ENCODE peak calls at places on chromosome 15, in four cellular contexts. Z is fibroblast of the aortic adventitia, F is bronchial epithelial cell, B is right atrium auricular region. U is an unnamed sample.

GRCh38 chr15:75049392-75049791 is 26.0 kb downstream of the PPCDC start:
- DNase-seq in Z (peak), F (no peak), B (no peak), U (no peak)

GRCh38 chr15:76393614-76394013 is 57.0 kb downstream of the ISL2 start:
- DNase-seq in Z (peak), F (peak), B (no peak), U (no peak)

GRCh38 chr15:54150255-54150654 is 172.0 kb downstream of the UNC13C start:
- DNase-seq in Z (peak), F (peak), B (no peak), U (no peak)

GRCh38 chr15:56837281-56837680 is 81.2 kb upstream of the TCF12 start:
- DNase-seq in Z (peak), F (peak), B (no peak), U (no peak)

GRCh38 chr15:29099131-29099880 is 170.3 kb downstream of the NSMCE3 start:
- DNase-seq in Z (no peak), F (no peak), B (no peak), U (no peak)

GRCh38 chr15:48641416-48641815 is 4.1 kb downstream of the FBN1 start:
- DNase-seq in Z (peak), F (peak), B (no peak), U (no peak)

GRCh38 chr15:100249096-100249815 is 92.5 kb downstream of the ADAMTS17 start:
- DNase-seq in Z (no peak), F (no peak), B (no peak), U (no peak)

GRCh38 chr15:33584797-33585196 is 274.0 kb downstream of the RYR3 start:
- DNase-seq in Z (peak), F (peak), B (no peak), U (no peak)

GRCh38 chr15:88089019-88089603 is 167.4 kb downstream of the NTRK3 start:
- DNase-seq in Z (peak), F (peak), B (no peak), U (no peak)

GRCh38 chr15:34953851-34954250 is 15.7 kb downstream of the AQR start:
- DNase-seq in Z (no peak), F (no peak), B (no peak), U (no peak)

GRCh38 chr15:58228708-58229107 is 90.5 kb downstream of the AQP9 start:
- DNase-seq in Z (peak), F (no peak), B (no peak), U (no peak)

GRCh38 chr15:58355352-58355964 is 76.3 kb upstream of the LIPC start:
- DNase-seq in Z (no peak), F (no peak), B (no peak), U (no peak)

GRCh38 chr15:57921371-57921770 is 144.1 kb downstream of the ALDH1A2 start:
- DNase-seq in Z (no peak), F (peak), B (no peak), U (no peak)

GRCh38 chr15:74635228-74635627 is 19.6 kb downstream of the CLK3 start:
- DNase-seq in Z (peak), F (peak), B (no peak), U (peak)

GRCh38 chr15:78933187-78934062 is 11.4 kb downstream of the CTSH start:
- DNase-seq in Z (no peak), F (no peak), B (no peak), U (no peak)

GRCh38 chr15:75720787-75721461 is 8.3 kb upstream of the CSPG4 start:
- DNase-seq in Z (no peak), F (peak), B (no peak), U (peak)

GRCh38 chr15:55894406-55894965 is 98.9 kb downstream of the NEDD4 start:
- DNase-seq in Z (no peak), F (no peak), B (no peak), U (peak)

GRCh38 chr15:53611145-53611920 is 148.1 kb downstream of the WDR72 start:
- DNase-seq in Z (no peak), F (peak), B (no peak), U (no peak)

GRCh38 chr15:101266787-101267186 is 10.5 kb downstream of the SELENOS start:
- DNase-seq in Z (no peak), F (no peak), B (no peak), U (no peak)

GRCh38 chr15:53978248-53978906 is at the start of gene UNC13C:
- DNase-seq in Z (peak), F (peak), B (no peak), U (no peak)

GRCh38 chr15:35932541-35932940 is 386.6 kb upstream of the DPH6 start:
- DNase-seq in Z (no peak), F (no peak), B (no peak), U (no peak)

GRCh38 chr15:62254137-62254934 is 89.3 kb upstream of the C2CD4B start:
- DNase-seq in Z (peak), F (peak), B (peak), U (peak)

GRCh38 chr15:57589276-57590073 is 2.2 kb upstream of the MYZAP start:
- DNase-seq in Z (no peak), F (no peak), B (peak), U (no peak)

GRCh38 chr15:89016549-89017041 is 71.7 kb upstream of the ABHD2 start:
- DNase-seq in Z (peak), F (peak), B (no peak), U (no peak)

GRCh38 chr15:86915811-86916331 is 836.2 kb downstream of the AGBL1 start:
- DNase-seq in Z (peak), F (peak), B (no peak), U (no peak)

GRCh38 chr15:66703540-66703941 is 1.5 kb downstream of the SMAD6 start:
- DNase-seq in Z (no peak), F (no peak), B (no peak), U (peak)

GRCh38 chr15:45642203-45642932 is 7.5 kb downstream of the SQOR start:
- DNase-seq in Z (peak), F (peak), B (no peak), U (no peak)

GRCh38 chr15:62742409-62743171 is 300.0 kb upstream of the TPM1 start:
- DNase-seq in Z (peak), F (peak), B (peak), U (peak)

GRCh38 chr15:98648654-98649537 is 557 bp downstream of the IGF1R start:
- DNase-seq in Z (peak), F (no peak), B (no peak), U (peak)

GRCh38 chr15:90004671-90005070 is 3.5 kb downstream of the ZNF710 start:
- DNase-seq in Z (peak), F (peak), B (peak), U (no peak)

GRCh38 chr15:56234804-56235203 is 8.9 kb downstream of the RFX7 start:
- DNase-seq in Z (peak), F (no peak), B (no peak), U (no peak)

GRCh38 chr15:98649996-98650870 is 1.9 kb downstream of the IGF1R start:
- DNase-seq in Z (peak), F (no peak), B (peak), U (no peak)

GRCh38 chr15:100264994-100265640 is 76.7 kb downstream of the ADAMTS17 start:
- DNase-seq in Z (no peak), F (no peak), B (peak), U (no peak)

GRCh38 chr15:70775160-70775559 is 11.8 kb upstream of the UACA start:
- DNase-seq in Z (peak), F (peak), B (no peak), U (no peak)

GRCh38 chr15:65641723-65642475 is 20.2 kb downstream of the SLC24A1 start:
- DNase-seq in Z (no peak), F (no peak), B (no peak), U (no peak)
- TF ChIP-seq CTCF in Z (no peak), F (no peak), B (no peak), U (no peak)

DNA sequence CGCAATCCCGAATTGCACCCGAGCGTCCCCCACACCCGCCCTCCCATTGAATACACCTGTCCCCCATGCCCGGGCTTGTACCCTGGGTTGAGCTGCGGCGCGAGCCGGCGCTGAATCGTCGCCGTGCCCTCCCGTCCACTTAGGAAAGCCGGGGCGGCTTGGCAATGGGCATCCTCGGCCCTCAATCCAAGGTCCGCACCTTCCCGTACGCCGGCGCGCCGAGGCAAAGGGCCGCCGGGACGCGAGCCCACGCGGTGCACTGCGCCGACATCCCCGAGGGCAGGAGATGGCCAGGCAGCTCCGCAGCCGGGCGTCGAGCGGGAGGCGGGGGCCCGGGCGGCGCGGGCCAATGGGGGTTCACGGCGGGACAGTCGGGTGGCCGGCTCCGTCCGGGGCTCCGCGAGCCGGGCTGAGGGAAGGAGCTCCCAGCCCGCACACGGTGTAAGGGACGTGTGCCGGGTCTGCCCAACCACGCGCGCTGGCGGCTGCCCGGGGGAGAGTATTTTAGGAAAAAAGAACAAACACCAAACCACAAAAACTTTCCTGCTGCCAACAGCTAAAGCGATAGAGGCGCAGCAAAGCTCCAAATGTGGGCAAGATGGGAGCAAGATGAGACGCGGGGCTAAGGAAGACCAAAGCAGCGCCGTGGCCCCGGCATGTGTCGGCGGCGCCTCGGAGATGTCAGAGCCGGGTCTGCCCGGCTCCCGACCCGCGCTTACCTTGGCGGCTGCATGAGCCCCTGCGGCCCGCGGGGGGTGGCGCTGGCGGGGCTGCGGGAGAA is 621 bp downstream of the RGMA start:
- DNase-seq in Z (peak), F (no peak), B (no peak), U (peak)
- TF ChIP-seq CTCF in Z (no peak), F (no peak), B (no peak), U (no peak)

DNA sequence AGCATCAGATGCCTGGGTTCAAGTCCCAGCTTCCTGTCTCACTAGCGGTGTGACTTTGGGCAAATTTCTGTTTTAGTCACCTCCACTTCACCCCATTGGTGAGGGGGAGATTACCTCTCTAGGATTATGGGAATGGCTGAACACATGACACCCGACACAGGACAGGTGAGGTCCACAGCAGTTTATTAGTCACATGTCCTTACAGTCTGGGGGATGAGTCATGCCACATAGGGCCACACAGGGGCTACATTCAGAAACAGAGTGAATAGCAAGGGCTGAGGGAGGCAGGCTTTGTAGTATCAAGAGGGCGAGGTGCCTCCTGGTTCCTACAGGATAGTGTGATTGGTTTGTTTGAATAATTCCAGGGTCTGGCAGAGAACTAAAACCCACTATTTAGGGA is 15.2 kb upstream of the ITGA11 start:
- DNase-seq in Z (no peak), F (peak), B (peak), U (no peak)
- TF ChIP-seq CTCF in Z (no peak), F (no peak), B (no peak), U (no peak)

GRCh38 chr15:43511012-43511885 is 6.2 kb upstream of the MAP1A start:
- DNase-seq in Z (peak), F (no peak), B (peak), U (no peak)
- TF ChIP-seq CTCF in Z (peak), F (no peak), B (no peak), U (peak)

GRCh38 chr15:40405501-40406381 is at the start of gene IVD:
- DNase-seq in Z (peak), F (peak), B (peak), U (peak)

GRCh38 chr15:40412095-40412759 is 6.6 kb downstream of the IVD start:
- DNase-seq in Z (no peak), F (no peak), B (no peak), U (no peak)

GRCh38 chr15:40410476-40410875 is 4.9 kb downstream of the IVD start:
- DNase-seq in Z (no peak), F (no peak), B (no peak), U (no peak)

GRCh38 chr15:40407343-40407990 is 1.9 kb downstream of the IVD start:
- DNase-seq in Z (no peak), F (no peak), B (no peak), U (peak)

GRCh38 chr15:40409366-40409765 is 3.8 kb downstream of the IVD start:
- DNase-seq in Z (no peak), F (no peak), B (no peak), U (peak)
- TF ChIP-seq CTCF in Z (no peak), F (no peak), B (no peak), U (no peak)

DNA sequence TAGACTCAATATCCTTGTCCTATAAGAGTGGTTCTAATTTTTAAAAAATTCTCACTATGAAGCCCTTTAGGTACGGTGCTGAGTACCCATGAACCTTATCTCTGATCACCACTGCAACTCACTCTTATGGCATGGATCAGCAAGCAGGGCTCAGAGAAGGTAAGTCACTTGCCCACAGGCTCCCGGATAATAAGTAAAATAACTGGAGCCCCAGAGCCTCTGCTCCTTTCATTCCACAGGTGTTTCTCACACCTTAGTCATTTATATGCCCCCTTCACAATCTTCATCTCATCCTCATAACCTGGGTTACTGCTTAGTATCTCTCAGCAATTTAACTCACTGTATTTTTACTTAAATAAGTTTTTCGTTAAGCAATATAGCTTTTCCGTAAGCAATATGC is 28.4 kb upstream of the AKAP13 start:
- DNase-seq in Z (no peak), F (peak), B (no peak), U (no peak)
- TF ChIP-seq CTCF in Z (no peak), F (no peak), B (no peak), U (no peak)

DNA sequence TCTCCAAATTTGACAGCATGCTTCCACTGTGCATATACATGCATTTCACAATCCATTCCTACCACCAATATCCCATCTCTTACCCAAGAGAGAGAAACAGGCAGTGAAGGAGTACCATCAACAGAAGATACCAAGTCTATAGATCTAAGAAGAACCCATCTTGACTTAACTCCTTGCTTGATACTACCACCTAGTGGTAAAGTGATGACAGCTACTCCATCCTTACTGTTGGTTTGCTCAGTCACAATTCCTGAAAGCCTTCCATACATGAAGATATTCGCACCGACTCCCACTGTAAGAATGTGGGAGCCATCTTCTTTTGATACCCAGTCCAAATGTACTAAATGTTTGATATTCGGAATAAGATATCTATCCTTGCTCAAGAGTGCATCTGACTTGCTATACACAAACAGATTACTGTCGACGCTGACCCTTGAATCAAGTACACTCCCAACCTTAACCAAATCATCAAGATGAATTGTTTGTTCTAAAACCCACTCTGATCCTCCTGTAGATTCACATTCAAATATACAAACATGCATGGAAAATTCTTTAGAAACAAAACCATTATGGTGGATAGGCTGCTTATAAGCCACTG is 123.1 kb downstream of the DMXL2 start:
- DNase-seq in Z (peak), F (peak), B (no peak), U (peak)
- TF ChIP-seq CTCF in Z (peak), F (peak), B (no peak), U (peak)

GRCh38 chr15:80418892-80419537 is 14.8 kb downstream of the ARNT2 start:
- DNase-seq in Z (peak), F (peak), B (no peak), U (no peak)
- TF ChIP-seq CTCF in Z (peak), F (peak), B (peak), U (peak)

GRCh38 chr15:39908186-39908585 is 11.9 kb downstream of the GPR176 start:
- DNase-seq in Z (peak), F (peak), B (no peak), U (no peak)
- TF ChIP-seq CTCF in Z (no peak), F (no peak), B (no peak), U (no peak)

GRCh38 chr15:38864827-38865604 is 300.4 kb upstream of the RASGRP1 start:
- DNase-seq in Z (peak), F (no peak), B (peak), U (no peak)

GRCh38 chr15:38863381-38863780 is 298.8 kb upstream of the RASGRP1 start:
- DNase-seq in Z (no peak), F (no peak), B (no peak), U (no peak)

GRCh38 chr15:38862104-38862503 is 297.5 kb upstream of the RASGRP1 start:
- DNase-seq in Z (no peak), F (no peak), B (no peak), U (no peak)

GRCh38 chr15:38861108-38861507 is 296.5 kb upstream of the RASGRP1 start:
- DNase-seq in Z (no peak), F (no peak), B (no peak), U (no peak)

DNA sequence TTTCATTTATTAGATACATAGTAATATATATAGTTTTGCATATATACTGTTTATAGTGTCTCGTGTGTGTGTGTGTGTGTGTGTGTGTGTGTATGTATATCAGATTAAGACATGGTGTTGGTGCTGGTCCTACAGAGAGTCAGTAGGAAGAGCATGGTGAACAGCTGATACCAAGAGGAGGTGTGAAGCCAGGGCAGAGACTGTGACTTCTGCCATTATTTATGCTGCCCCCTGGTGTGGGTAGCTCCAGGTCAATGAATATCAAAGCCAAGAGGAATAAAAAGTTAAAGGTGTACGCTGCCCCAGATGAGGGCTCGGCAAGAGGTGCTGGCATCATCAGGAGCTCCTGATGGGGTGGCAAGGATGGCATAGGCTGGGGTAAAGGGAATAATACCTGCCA is 299.5 kb upstream of the RASGRP1 start:
- DNase-seq in Z (no peak), F (no peak), B (no peak), U (no peak)
- TF ChIP-seq CTCF in Z (peak), F (no peak), B (no peak), U (no peak)

U was measured in GM13977.